ENCODE peak calls at places on chromosomes 2 and 18, in six cellular contexts. D is sigmoid colon, H is A549, T is stomach, R is HepG2, N is ovary. J is an unnamed sample.

GRCh38 chr2:5666798-5667197 is 25.4 kb upstream of the SOX11 start:
- DNase-seq in D (no peak), H (no peak), T (no peak), R (no peak), N (no peak), J (peak)

GRCh38 chr2:212538156-212539144 is at the start of gene ERBB4:
- DNase-seq in D (peak), H (no peak), T (peak), R (no peak), N (no peak), J (no peak)

GRCh38 chr2:162487816-162488215 is 143.9 kb downstream of the GCA start:
- DNase-seq in D (no peak), H (no peak), T (no peak), R (no peak), N (no peak), J (no peak)

GRCh38 chr2:187126247-187127005 is 277.5 kb upstream of the ZSWIM2 start:
- DNase-seq in D (no peak), H (no peak), T (no peak), R (no peak), N (no peak), J (no peak)

GRCh38 chr2:227703280-227703732 is 14.5 kb downstream of the SLC19A3 start:
- DNase-seq in D (no peak), H (peak), T (no peak), R (peak), N (no peak), J (no peak)

GRCh38 chr2:42086500-42086953 is 38.7 kb downstream of the PKDCC start:
- DNase-seq in D (no peak), H (peak), T (peak), R (peak), N (peak), J (no peak)

GRCh38 chr2:233434666-233435375 is 80.5 kb downstream of the DGKD start:
- DNase-seq in D (peak), H (no peak), T (peak), R (no peak), N (peak), J (no peak)

GRCh38 chr2:235462415-235462790 is 31.4 kb upstream of the AGAP1 start:
- DNase-seq in D (no peak), H (no peak), T (no peak), R (no peak), N (no peak), J (no peak)

GRCh38 chr2:172431428-172431827 is 4.0 kb downstream of the ITGA6 start:
- DNase-seq in D (no peak), H (no peak), T (peak), R (no peak), N (no peak), J (no peak)

GRCh38 chr18:43665239-43665788 is 388.0 kb upstream of the SYT4 start:
- DNase-seq in D (no peak), H (no peak), T (no peak), R (no peak), N (no peak), J (no peak)

GRCh38 chr2:48120112-48120511 is 213.8 kb upstream of the FBXO11 start:
- DNase-seq in D (no peak), H (no peak), T (no peak), R (peak), N (no peak), J (no peak)

GRCh38 chr2:231568785-231569435 is 23.8 kb upstream of the TEX44 start:
- DNase-seq in D (no peak), H (no peak), T (no peak), R (no peak), N (no peak), J (no peak)

GRCh38 chr2:158818511-158818910 is 23.4 kb downstream of the DAPL1 start:
- DNase-seq in D (no peak), H (no peak), T (peak), R (no peak), N (no peak), J (no peak)

GRCh38 chr2:25964891-25965290 is 17.4 kb downstream of the KIF3C start:
- DNase-seq in D (no peak), H (peak), T (no peak), R (no peak), N (no peak), J (no peak)

GRCh38 chr2:28557389-28558119 is 61.7 kb downstream of the PLB1 start:
- DNase-seq in D (no peak), H (no peak), T (no peak), R (no peak), N (no peak), J (no peak)

GRCh38 chr2:31986906-31987305 is 23.9 kb downstream of the MEMO1 start:
- DNase-seq in D (no peak), H (no peak), T (no peak), R (peak), N (no peak), J (no peak)

GRCh38 chr18:54672846-54673475 is 81.9 kb downstream of the DYNAP start:
- DNase-seq in D (no peak), H (peak), T (peak), R (no peak), N (no peak), J (no peak)

GRCh38 chr2:96865654-96866053 is 4.2 kb downstream of the SEMA4C start:
- DNase-seq in D (peak), H (no peak), T (no peak), R (no peak), N (no peak), J (no peak)

GRCh38 chr2:26316845-26317244 is 29.1 kb upstream of the SELENOI start:
- DNase-seq in D (no peak), H (no peak), T (no peak), R (no peak), N (no peak), J (no peak)

DNA sequence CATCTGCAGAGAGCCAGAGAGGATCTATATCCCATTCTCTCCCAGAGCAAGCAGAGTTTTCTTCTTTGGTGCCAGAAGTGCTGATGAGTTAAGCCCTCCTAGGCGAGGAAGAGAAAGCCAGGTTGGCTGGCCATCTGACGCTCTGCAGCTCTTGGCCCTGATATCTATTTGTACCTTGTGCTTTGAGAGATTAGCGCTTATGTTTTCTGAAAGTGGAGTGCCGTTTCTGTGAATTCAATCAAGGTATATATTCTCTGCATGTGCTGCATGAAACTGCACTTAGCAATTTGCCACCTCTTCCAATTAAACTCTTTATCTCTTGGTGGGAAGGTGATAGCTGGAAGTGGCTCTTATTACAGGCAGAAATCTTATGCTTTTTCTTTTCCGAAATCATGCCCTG is 177.5 kb downstream of the LPIN1 start:
- DNase-seq in D (no peak), H (no peak), T (no peak), R (no peak), N (no peak), J (no peak)
- TF ChIP-seq POLR2A in D (no peak), H (no peak), T (no peak), R (no peak), N (no peak), J (no peak)

GRCh38 chr2:177618270-177619253 is 226.0 kb downstream of the AGPS start:
- DNase-seq in D (peak), H (peak), T (peak), R (peak), N (peak), J (peak)
- TF ChIP-seq EP300 in D (no peak), H (no peak), T (no peak), R (no peak), N (no peak), J (no peak)

GRCh38 chr18:22109535-22109934 is 59.9 kb upstream of the GATA6 start:
- DNase-seq in D (no peak), H (no peak), T (no peak), R (no peak), N (no peak), J (no peak)

GRCh38 chr18:22113144-22113813 is 56.1 kb upstream of the GATA6 start:
- DNase-seq in D (no peak), H (no peak), T (peak), R (peak), N (no peak), J (no peak)

GRCh38 chr18:22112215-22112614 is 57.2 kb upstream of the GATA6 start:
- DNase-seq in D (no peak), H (no peak), T (no peak), R (no peak), N (no peak), J (no peak)

GRCh38 chr18:22108674-22109073 is 60.7 kb upstream of the GATA6 start:
- DNase-seq in D (no peak), H (peak), T (peak), R (peak), N (no peak), J (no peak)

GRCh38 chr18:22110482-22110924 is 58.9 kb upstream of the GATA6 start:
- DNase-seq in D (no peak), H (peak), T (peak), R (no peak), N (no peak), J (no peak)
- TF ChIP-seq POLR2A in D (no peak), H (no peak), T (no peak), R (no peak), N (no peak), J (no peak)

DNA sequence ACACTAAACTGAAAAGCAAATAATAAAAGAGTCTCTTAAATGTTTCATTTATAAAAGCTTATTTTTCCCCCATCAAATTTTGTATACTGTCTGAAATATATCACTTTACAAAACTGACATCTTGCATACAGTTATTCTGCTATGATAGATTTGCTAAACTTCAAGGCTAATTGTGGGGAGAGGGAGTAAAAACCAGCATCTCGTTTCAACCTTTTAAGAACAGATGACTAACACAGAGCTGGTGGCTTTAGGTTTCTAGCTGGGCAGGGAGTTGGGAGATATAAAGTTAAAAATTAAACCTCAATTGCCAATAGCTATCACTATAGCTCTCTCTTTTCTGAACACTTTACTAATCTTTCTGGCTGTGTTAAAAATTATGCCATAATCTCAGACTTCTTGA is 23.5 kb downstream of the C1D start:
- DNase-seq in D (no peak), H (no peak), T (no peak), R (no peak), N (no peak), J (no peak)
- TF ChIP-seq EP300 in D (no peak), H (no peak), T (no peak), R (no peak), N (no peak), J (no peak)

DNA sequence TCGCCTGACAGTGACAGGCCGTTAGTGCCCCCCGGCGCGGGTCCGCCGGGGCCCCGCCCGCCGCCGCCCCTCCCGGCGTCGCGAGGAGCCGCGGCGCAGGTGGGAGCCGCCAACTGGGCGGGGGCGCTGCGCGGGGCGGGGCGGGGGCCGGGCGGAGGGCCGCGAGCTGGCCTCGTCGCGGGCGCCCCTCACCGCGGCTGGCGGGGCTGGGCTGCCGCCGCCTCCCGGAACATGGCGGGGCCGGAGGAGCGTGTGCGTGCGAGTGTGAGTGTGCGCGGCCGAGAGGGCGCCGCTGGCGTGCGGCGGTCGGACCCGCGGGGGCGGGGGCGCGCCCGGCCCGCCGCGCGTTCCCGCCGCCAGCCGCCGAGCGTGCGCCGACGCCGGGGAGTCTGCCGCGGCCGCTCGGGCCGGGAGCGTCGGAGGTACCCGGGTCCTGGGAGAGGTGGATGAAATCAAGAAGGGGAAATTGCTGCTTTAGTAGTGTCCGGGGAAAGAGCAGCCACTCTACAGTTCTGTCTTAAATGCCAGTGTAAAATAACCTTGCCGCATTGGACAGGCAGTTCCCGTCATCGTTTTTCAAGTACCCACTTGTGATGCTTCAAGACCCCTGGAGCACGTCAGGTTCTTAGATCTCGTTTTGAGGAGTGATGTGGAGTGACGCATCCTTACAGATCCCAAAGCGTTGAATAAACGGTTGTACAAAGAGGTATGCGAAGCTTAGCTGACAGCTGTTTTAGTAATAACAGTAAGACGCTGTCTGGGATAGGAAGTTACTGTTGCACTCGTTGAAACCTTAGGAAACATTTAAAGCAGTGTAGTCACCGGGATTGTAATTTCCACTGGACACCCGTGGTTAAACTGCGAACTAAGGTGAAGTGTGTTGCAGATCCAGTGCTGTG is 836 bp downstream of the ANKRD12 start:
- DNase-seq in D (peak), H (peak), T (peak), R (peak), N (peak), J (no peak)
- TF ChIP-seq POLR2A in D (no peak), H (peak), T (no peak), R (no peak), N (no peak), J (no peak)

DNA sequence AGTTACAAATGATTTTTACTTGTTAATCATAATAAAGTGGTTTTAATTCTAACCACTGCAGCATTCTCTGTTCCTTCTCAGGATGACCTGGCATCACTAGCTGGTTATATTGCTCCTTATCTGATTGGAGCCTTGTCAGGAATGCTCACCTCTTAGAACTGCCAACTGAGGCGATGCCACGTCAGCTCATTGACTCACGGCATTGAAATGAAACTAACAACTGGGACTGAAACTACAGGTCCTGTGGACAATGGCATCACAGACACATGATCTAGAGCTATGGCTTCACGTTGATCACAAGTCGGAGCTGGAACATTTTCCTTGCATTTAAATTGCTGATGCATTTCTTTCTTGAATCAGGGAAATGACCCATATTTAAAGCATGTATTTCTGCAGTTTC is 54.9 kb upstream of the MAP2 start:
- DNase-seq in D (no peak), H (peak), T (peak), R (peak), N (no peak), J (no peak)
- TF ChIP-seq EP300 in D (no peak), H (no peak), T (no peak), R (no peak), N (no peak), J (no peak)

GRCh38 chr18:48410095-48410920 is 1.1 kb upstream of the ZBTB7C start:
- DNase-seq in D (peak), H (peak), T (peak), R (peak), N (peak), J (peak)
- TF ChIP-seq POLR2A in D (no peak), H (no peak), T (no peak), R (no peak), N (peak), J (peak)

GRCh38 chr18:45686892-45687611 is 36.9 kb upstream of the SLC14A1 start:
- DNase-seq in D (no peak), H (no peak), T (no peak), R (no peak), N (no peak), J (no peak)
- TF ChIP-seq EP300 in D (no peak), H (no peak), T (no peak), R (no peak), N (no peak), J (no peak)

DNA sequence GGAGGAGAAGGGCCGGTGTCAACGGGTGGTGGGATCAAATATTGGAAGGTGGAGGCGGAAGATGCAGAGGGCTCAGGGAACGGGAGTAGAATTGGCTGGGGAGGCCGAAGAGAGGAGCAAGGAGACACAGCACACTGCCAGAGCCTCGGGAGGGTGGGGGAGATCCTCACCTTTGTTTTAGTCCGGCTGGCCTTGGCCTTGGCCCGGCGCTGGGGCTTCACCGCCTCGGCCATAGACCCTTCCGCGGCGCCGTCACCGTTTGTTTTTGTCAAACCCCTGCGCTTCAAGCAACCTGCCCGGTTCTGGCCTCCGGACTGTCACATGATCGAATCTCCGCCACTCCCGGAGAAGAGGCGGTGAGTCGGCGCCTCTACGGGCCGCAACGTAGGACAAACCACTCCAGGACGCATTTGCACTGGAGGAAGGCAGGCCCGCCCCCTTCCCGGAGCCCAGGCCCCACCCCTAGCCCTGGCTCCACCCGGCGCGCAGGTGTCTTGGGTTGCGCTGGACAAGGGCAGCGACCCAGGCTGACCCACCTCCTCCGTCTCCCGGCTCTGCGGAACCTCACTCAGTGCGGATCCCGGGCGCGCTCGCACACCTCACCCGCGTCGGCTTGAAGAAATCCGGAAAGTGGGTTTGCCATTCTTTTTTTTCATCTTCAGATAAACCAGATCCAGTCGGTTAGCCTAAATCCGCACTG is at the start of gene EPG5:
- DNase-seq in D (peak), H (peak), T (peak), R (peak), N (peak), J (peak)
- TF ChIP-seq POLR2A in D (peak), H (peak), T (no peak), R (peak), N (peak), J (no peak)

GRCh38 chr2:216536725-216537124 is 38.1 kb downstream of the RPL37A start:
- DNase-seq in D (no peak), H (no peak), T (no peak), R (no peak), N (no peak), J (no peak)
- TF ChIP-seq EP300 in D (no peak), H (no peak), T (no peak), R (no peak), N (no peak), J (no peak)